ENCODE peak calls at places on chromosomes 12 and 14, in eight cellular contexts. N, V, A, S, X, R, Y and W are unnamed samples.

GRCh38 chr14:81302613-81303012 is 81.9 kb upstream of the GTF2A1 start:
- DNase-seq in X (no peak), A (no peak), R (peak), V (no peak), N (no peak), Y (no peak), S (no peak), W (no peak)

GRCh38 chr14:56002316-56002715 is 115.9 kb upstream of the PELI2 start:
- DNase-seq in S (peak), V (peak), Y (no peak), X (no peak), A (no peak), R (no peak), N (no peak), W (no peak)

GRCh38 chr14:50060871-50061663 is 55.3 kb downstream of the VCPKMT start:
- DNase-seq in R (peak), N (peak), Y (peak), S (peak), V (peak), A (no peak), X (no peak), W (no peak)

GRCh38 chr14:37819155-37820015 is 224.0 kb downstream of the TTC6 start:
- DNase-seq in R (peak), S (peak), V (peak), Y (no peak), X (no peak), N (no peak), A (no peak), W (no peak)

GRCh38 chr12:96487214-96487613 is 2.2 kb upstream of the CFAP54 start:
- DNase-seq in N (no peak), S (peak), A (no peak), X (no peak), V (peak), R (no peak), Y (no peak), W (no peak)

GRCh38 chr12:49661191-49661590 is 37.8 kb downstream of the PRPF40B start:
- DNase-seq in Y (no peak), X (no peak), A (no peak), S (no peak), R (no peak), N (no peak), V (no peak), W (no peak)

GRCh38 chr12:19620222-19620621 is 180.9 kb downstream of the AEBP2 start:
- DNase-seq in S (no peak), Y (no peak), X (no peak), R (no peak), A (no peak), N (no peak), V (no peak), W (no peak)

GRCh38 chr12:42779186-42779859 is 189.8 kb upstream of the PRICKLE1 start:
- DNase-seq in V (peak), S (peak), R (no peak), A (no peak), N (no peak), Y (no peak), X (no peak), W (no peak)

GRCh38 chr14:68691031-68691864 is 101.6 kb downstream of the ZFP36L1 start:
- DNase-seq in V (no peak), A (no peak), X (peak), S (no peak), N (no peak), Y (no peak), R (no peak), W (no peak)

GRCh38 chr12:100185361-100185894 is 15.2 kb upstream of the ACTR6 start:
- DNase-seq in R (no peak), N (no peak), V (peak), A (no peak), X (peak), Y (no peak), S (no peak), W (no peak)

GRCh38 chr12:67534671-67535070 is 113.9 kb upstream of the DYRK2 start:
- DNase-seq in V (peak), X (no peak), R (no peak), S (peak), A (no peak), Y (no peak), N (peak), W (no peak)

GRCh38 chr14:100158566-100159106 is 809 bp downstream of the DEGS2 start:
- DNase-seq in A (no peak), N (no peak), Y (no peak), V (no peak), S (no peak), R (peak), X (no peak), W (no peak)

GRCh38 chr14:30252151-30252550 is 306.8 kb upstream of the G2E3 start:
- DNase-seq in R (no peak), Y (no peak), X (no peak), V (no peak), S (no peak), N (no peak), A (no peak), W (no peak)

GRCh38 chr12:12721251-12721689 is 4.1 kb downstream of the CDKN1B start:
- DNase-seq in V (no peak), X (no peak), R (peak), A (no peak), N (no peak), Y (no peak), S (no peak), W (no peak)

GRCh38 chr14:58555647-58556046 is 82.1 kb upstream of the DACT1 start:
- DNase-seq in X (no peak), R (no peak), Y (no peak), S (no peak), N (no peak), V (no peak), A (no peak), W (no peak)

GRCh38 chr12:105948331-105948730 is 190.4 kb downstream of the NUAK1 start:
- DNase-seq in N (no peak), V (peak), A (no peak), X (no peak), S (no peak), Y (no peak), R (no peak), W (no peak)

GRCh38 chr12:82524020-82524419 is 162.7 kb upstream of the TMTC2 start:
- DNase-seq in R (peak), S (no peak), V (no peak), N (no peak), X (no peak), A (no peak), Y (no peak), W (no peak)

GRCh38 chr12:96811083-96811482 is 96.0 kb upstream of the NEDD1 start:
- DNase-seq in A (no peak), X (no peak), V (peak), R (peak), S (peak), N (peak), Y (no peak), W (no peak)

GRCh38 chr14:74585406-74586335 is 26.4 kb downstream of the LTBP2 start:
- DNase-seq in A (no peak), X (no peak), N (no peak), V (no peak), R (no peak), S (no peak), Y (no peak), W (no peak)

GRCh38 chr12:22100952-22101748 is 55.1 kb downstream of the CMAS start:
- DNase-seq in R (peak), V (peak), X (no peak), Y (no peak), N (peak), A (no peak), S (peak), W (no peak)

GRCh38 chr14:97218713-97219355 is 421.7 kb downstream of the VRK1 start:
- DNase-seq in Y (no peak), X (no peak), S (no peak), N (no peak), R (no peak), V (peak), A (no peak), W (no peak)

GRCh38 chr14:24095196-24096068 is 1.3 kb downstream of the PCK2 start:
- DNase-seq in Y (no peak), S (peak), X (no peak), V (peak), A (peak), R (peak), N (no peak), W (peak)

GRCh38 chr14:22588419-22589095 is 467 bp downstream of the DAD1 start:
- DNase-seq in S (no peak), Y (no peak), X (no peak), A (no peak), N (no peak), R (no peak), V (no peak), W (no peak)

GRCh38 chr12:124916370-124917134 is 2.1 kb upstream of the UBC start:
- DNase-seq in Y (no peak), V (peak), N (no peak), X (no peak), R (no peak), S (peak), A (no peak), W (no peak)

GRCh38 chr12:53046655-53047220 is 3.1 kb upstream of the TNS2 start:
- DNase-seq in Y (no peak), S (peak), R (peak), V (peak), N (peak), X (no peak), A (peak), W (no peak)

GRCh38 chr14:72708708-72709475 is 185.0 kb downstream of the DPF3 start:
- DNase-seq in R (peak), A (no peak), V (no peak), S (peak), Y (no peak), X (no peak), N (no peak), W (no peak)

GRCh38 chr12:116694653-116695463 is 43.0 kb downstream of the SPRING1 start:
- DNase-seq in N (no peak), R (no peak), S (no peak), V (no peak), X (peak), Y (no peak), A (no peak), W (no peak)

GRCh38 chr12:904010-904414 is 45.5 kb downstream of the RAD52 start:
- DNase-seq in Y (no peak), X (no peak), V (no peak), S (no peak), R (no peak), A (no peak), N (no peak), W (no peak)

GRCh38 chr12:111672822-111673381 is 12.9 kb downstream of the BRAP start:
- DNase-seq in X (no peak), R (peak), A (no peak), S (no peak), V (no peak), Y (no peak), N (no peak), W (no peak)

GRCh38 chr12:79262938-79263337 is 398.4 kb downstream of the SYT1 start:
- DNase-seq in Y (no peak), V (no peak), S (no peak), R (peak), X (no peak), A (no peak), N (no peak), W (no peak)

GRCh38 chr12:132517013-132517739 is 27.2 kb downstream of the FBRSL1 start:
- DNase-seq in S (no peak), Y (no peak), X (no peak), V (no peak), N (no peak), R (peak), A (no peak), W (no peak)

GRCh38 chr12:57213763-57214397 is 2.7 kb upstream of the NXPH4 start:
- DNase-seq in N (no peak), X (no peak), A (no peak), S (no peak), Y (no peak), V (peak), R (peak), W (no peak)

GRCh38 chr14:74846968-74847549 is 28.9 kb downstream of the PROX2 start:
- DNase-seq in Y (no peak), V (peak), N (no peak), R (no peak), S (peak), A (no peak), X (no peak), W (no peak)

GRCh38 chr12:27967551-27968054 is 4.9 kb downstream of the PTHLH start:
- DNase-seq in R (peak), A (no peak), Y (no peak), X (no peak), S (peak), N (no peak), V (peak), W (no peak)

GRCh38 chr12:2999265-2999841 is 40.2 kb downstream of the TEAD4 start:
- DNase-seq in A (no peak), Y (no peak), X (no peak), V (no peak), N (no peak), R (no peak), S (no peak), W (no peak)

GRCh38 chr14:93880025-93880820 is 46.9 kb upstream of the FAM181A start:
- DNase-seq in X (no peak), R (no peak), V (peak), Y (no peak), S (peak), N (no peak), A (no peak), W (no peak)

GRCh38 chr12:111557271-111558106 is 41.6 kb downstream of the ATXN2 start:
- DNase-seq in V (peak), A (no peak), R (no peak), Y (no peak), N (no peak), S (no peak), X (no peak), W (no peak)